ENCODE peak calls at places on chromosome X, in ten cellular contexts. I is activated T-cell treated with anti-CD3 and anti-CD28 coated beads for 24 hours; Z is HEK293T; J is esophagus squamous epithelium; A is M059J; V is T-cell; U is NAMALWA; Y is retina; K is CD8-positive, alpha-beta memory T cell; E is cardiac muscle cell. T is an unnamed sample.

GRCh38 chrX:43731086-43731485 is 75.0 kb downstream of the MAOA start:
- DNase-seq in J (no peak), V (no peak), U (no peak), Y (no peak), E (no peak), A (no peak), K (no peak), Z (no peak), I (no peak), T (no peak)

GRCh38 chrX:149073464-149073863 is 431.6 kb downstream of the IDS start:
- DNase-seq in E (no peak), J (no peak), Z (no peak), I (no peak), A (no peak), Y (no peak), U (no peak), K (no peak), V (no peak), T (no peak)

GRCh38 chrX:19790829-19791228 is 96.6 kb downstream of the SH3KBP1 start:
- DNase-seq in U (no peak), Y (no peak), E (no peak), I (no peak), J (no peak), Z (no peak), K (no peak), A (no peak), V (no peak), T (no peak)

GRCh38 chrX:10415704-10416001 is 204.7 kb downstream of the MID1 start:
- DNase-seq in A (peak; percentile 75), V (no peak), U (no peak), E (no peak), Z (no peak), Y (peak; percentile 22), J (no peak), K (no peak), I (no peak), T (peak; percentile 3)

GRCh38 chrX:13387656-13388421 is 68.0 kb upstream of the ATXN3L start:
- DNase-seq in U (no peak), Z (no peak), V (no peak), Y (no peak), E (no peak), J (no peak), I (no peak), A (peak; percentile 81), K (no peak), T (no peak)

GRCh38 chrX:140480765-140481164 is 24.1 kb downstream of the SOX3 start:
- DNase-seq in K (no peak), Y (no peak), A (peak; percentile 65), J (no peak), U (no peak), I (no peak), E (no peak), Z (no peak), V (no peak), T (no peak)

GRCh38 chrX:53421772-53422090 is 723 bp downstream of the SMC1A start:
- DNase-seq in A (no peak), Z (no peak), Y (no peak), I (no peak), V (no peak), U (no peak), J (no peak), K (no peak), E (no peak), T (peak; percentile 80)

GRCh38 chrX:57211906-57212305 is 74.6 kb upstream of the FAAH2 start:
- DNase-seq in I (no peak), K (no peak), Y (no peak), V (no peak), Z (no peak), E (no peak), U (peak; percentile 0), A (no peak), J (no peak), T (no peak)

GRCh38 chrX:3962511-3963350 is 249.3 kb upstream of the PRKX start:
- DNase-seq in Y (peak; percentile 87), Z (peak; percentile 7), I (no peak), K (no peak), E (peak; percentile 45), V (no peak), J (no peak), A (peak; percentile 16), U (peak; percentile 19), T (peak; percentile 47)

T was measured in left kidney.